ENCODE peak calls at places on chromosomes 16 and 17, in seven cellular contexts. O, D, I, W, M, A and X are unnamed samples.

GRCh38 chr16:85690469-85691064 is 1.8 kb upstream of the GINS2 start:
- DNase-seq in W (no peak), O (no peak), M (no peak), A (no peak), D (peak), I (no peak), X (no peak)

GRCh38 chr16:29694384-29695195 is 15.6 kb downstream of the QPRT start:
- DNase-seq in W (no peak), O (no peak), D (no peak), I (no peak), A (peak), M (no peak), X (no peak)

GRCh38 chr16:57503366-57503765 is 17.1 kb upstream of the DOK4 start:
- DNase-seq in I (no peak), D (no peak), A (no peak), W (no peak), M (no peak), O (no peak), X (no peak)

GRCh38 chr17:48612456-48612853 is 1.6 kb upstream of the HOXB7 start:
- DNase-seq in I (no peak), O (no peak), M (no peak), D (no peak), W (peak), A (no peak), X (no peak)

GRCh38 chr17:8287651-8288335 is 677 bp upstream of the RANGRF start:
- DNase-seq in W (no peak), O (no peak), A (no peak), I (no peak), M (no peak), D (no peak), X (no peak)

GRCh38 chr17:8015957-8016631 is 13.7 kb downstream of the GUCY2D start:
- DNase-seq in A (no peak), W (no peak), I (no peak), M (no peak), D (no peak), O (no peak), X (no peak)

GRCh38 chr16:26554030-26554429 is 512.7 kb upstream of the C16orf82 start:
- DNase-seq in M (no peak), W (no peak), A (no peak), I (no peak), D (no peak), O (no peak), X (no peak)

GRCh38 chr17:15432807-15433547 is 34.4 kb downstream of the CDRT4 start:
- DNase-seq in A (no peak), W (no peak), D (peak), M (no peak), I (no peak), O (no peak), X (peak)

GRCh38 chr17:64775701-64776570 is 113.8 kb upstream of the SMURF2 start:
- DNase-seq in O (no peak), D (no peak), I (no peak), W (no peak), A (no peak), M (no peak), X (no peak)

GRCh38 chr16:2846511-2847310 is 11.3 kb downstream of the PRSS22 start:
- DNase-seq in I (no peak), W (peak), M (peak), D (peak), O (no peak), A (no peak), X (no peak)

GRCh38 chr17:39935896-39936295 is 8.4 kb downstream of the LRRC3C start:
- DNase-seq in D (peak), W (peak), O (no peak), A (no peak), M (no peak), I (no peak), X (no peak)

GRCh38 chr16:47638175-47638574 is 177.0 kb downstream of the PHKB start:
- DNase-seq in I (no peak), M (no peak), W (no peak), A (no peak), O (no peak), D (no peak), X (no peak)

GRCh38 chr16:67773099-67773498 is 33.3 kb downstream of the RANBP10 start:
- DNase-seq in W (no peak), M (no peak), I (no peak), O (peak), A (peak), D (peak), X (no peak)

GRCh38 chr17:48994548-48995331 is 2.4 kb upstream of the IGF2BP1 start:
- DNase-seq in W (no peak), D (no peak), M (no peak), A (no peak), I (no peak), O (no peak), X (no peak)

GRCh38 chr17:10631048-10631700 is 25.9 kb downstream of the MYH3 start:
- DNase-seq in O (no peak), D (peak), I (no peak), M (peak), W (peak), A (no peak), X (peak)

GRCh38 chr16:66427871-66428681 is 981 bp downstream of the BEAN1 start:
- DNase-seq in I (no peak), A (no peak), O (no peak), M (no peak), W (no peak), D (no peak), X (no peak)

GRCh38 chr17:9228408-9229159 is 207.3 kb downstream of the NTN1 start:
- DNase-seq in D (peak), A (no peak), W (peak), O (no peak), I (no peak), M (peak), X (no peak)

GRCh38 chr17:55301521-55302406 is 37.0 kb downstream of the HLF start:
- DNase-seq in O (no peak), W (no peak), A (no peak), D (peak), I (no peak), M (no peak), X (no peak)

GRCh38 chr16:68526143-68526781 is 12.8 kb upstream of the ZFP90 start:
- DNase-seq in I (no peak), M (no peak), W (no peak), D (no peak), O (no peak), A (no peak), X (no peak)

GRCh38 chr16:56606688-56607618 is 1.4 kb upstream of the MT2A start:
- DNase-seq in O (no peak), W (peak), D (peak), I (peak), M (peak), A (peak), X (no peak)

GRCh38 chr17:50028207-50029120 is 27.4 kb upstream of the ITGA3 start:
- DNase-seq in D (no peak), I (peak), W (peak), A (no peak), O (no peak), M (peak), X (no peak)

GRCh38 chr17:82300707-82301270 is 16.6 kb downstream of the CD7 start:
- DNase-seq in M (peak), O (no peak), D (peak), I (peak), A (peak), W (peak), X (peak)

GRCh38 chr17:73476890-73477350 is 165.1 kb upstream of the CDC42EP4 start:
- DNase-seq in O (no peak), I (no peak), M (no peak), W (no peak), A (no peak), D (no peak), X (no peak)

GRCh38 chr16:67240506-67240905 is 6.8 kb downstream of the FHOD1 start:
- DNase-seq in O (no peak), D (peak), A (no peak), W (no peak), I (no peak), M (no peak), X (no peak)

GRCh38 chr16:69932228-69932627 is 18.9 kb upstream of the CLEC18A start:
- DNase-seq in W (no peak), O (peak), I (no peak), A (peak), M (no peak), D (no peak), X (no peak)